ENCODE peak calls at places on chromosomes 1 and 21, in four cellular contexts. One of them, this sample, is unnamed.

GRCh38 chr1:156508955-156509234 is 8.3 kb upstream of the MEF2D start:
- DNase-seq in neural crest cell: no peak
- DNase-seq in EL: no peak
- DNase-seq in AG04450: no peak
- DNase-seq in this sample: no peak

GRCh38 chr21:44878053-44878982 is 4.8 kb upstream of the PTTG1IP start:
- DNase-seq in AG04450: no peak
- DNase-seq in EL: no peak
- DNase-seq in neural crest cell: no peak
- DNase-seq in this sample: no peak

GRCh38 chr1:17636612-17637011 is 97.1 kb downstream of the ARHGEF10L start:
- DNase-seq in EL: peak; percentile 55
- DNase-seq in AG04450: no peak
- DNase-seq in neural crest cell: no peak
- DNase-seq in this sample: no peak

GRCh38 chr1:68174173-68175113 is 57.9 kb downstream of the WLS start:
- DNase-seq in neural crest cell: peak; percentile 2
- DNase-seq in EL: peak; percentile 97
- DNase-seq in AG04450: peak; percentile 94
- DNase-seq in this sample: peak; percentile 97

GRCh38 chr1:239951518-239952130 is 140.1 kb upstream of the FMN2 start:
- DNase-seq in neural crest cell: peak; percentile 72
- DNase-seq in AG04450: peak; percentile 34
- DNase-seq in EL: peak; percentile 69
- DNase-seq in this sample: peak; percentile 11

GRCh38 chr1:22529901-22530621 is 33.2 kb upstream of the EPHA8 start:
- DNase-seq in EL: peak; percentile 16
- DNase-seq in neural crest cell: no peak
- DNase-seq in AG04450: no peak
- DNase-seq in this sample: no peak

GRCh38 chr1:23484253-23485001 is 448 bp upstream of the ASAP3 start:
- DNase-seq in EL: peak; percentile 93
- DNase-seq in neural crest cell: peak; percentile 91
- DNase-seq in AG04450: peak; percentile 74
- DNase-seq in this sample: peak; percentile 55

GRCh38 chr1:60825593-60825992 is 256.8 kb upstream of the NFIA start:
- DNase-seq in AG04450: no peak
- DNase-seq in neural crest cell: no peak
- DNase-seq in EL: no peak
- DNase-seq in this sample: no peak

GRCh38 chr21:45472445-45473365 is 67.7 kb downstream of the COL18A1 start:
- DNase-seq in neural crest cell: no peak
- DNase-seq in AG04450: no peak
- DNase-seq in EL: no peak
- DNase-seq in this sample: no peak

GRCh38 chr1:169109561-169110134 is 3.2 kb downstream of the ATP1B1 start:
- DNase-seq in neural crest cell: no peak
- DNase-seq in AG04450: peak; percentile 51
- DNase-seq in EL: peak; percentile 85
- DNase-seq in this sample: no peak

GRCh38 chr1:243693764-243694163 is 156.3 kb downstream of the AKT3 start:
- DNase-seq in neural crest cell: no peak
- DNase-seq in EL: no peak
- DNase-seq in AG04450: no peak
- DNase-seq in this sample: no peak

GRCh38 chr1:204450461-204451257 is 39.0 kb upstream of the PPP1R15B start:
- DNase-seq in neural crest cell: no peak
- DNase-seq in AG04450: no peak
- DNase-seq in EL: no peak
- DNase-seq in this sample: no peak

GRCh38 chr21:38662224-38662568 is 143.5 kb upstream of the ETS2 start:
- DNase-seq in AG04450: no peak
- DNase-seq in neural crest cell: no peak
- DNase-seq in EL: no peak
- DNase-seq in this sample: no peak

GRCh38 chr1:170659404-170660035 is 4.4 kb upstream of the PRRX1 start:
- DNase-seq in EL: no peak
- DNase-seq in AG04450: no peak
- DNase-seq in neural crest cell: no peak
- DNase-seq in this sample: no peak

GRCh38 chr1:172417552-172417951 is 2.9 kb upstream of the C1orf105 start:
- DNase-seq in neural crest cell: no peak
- DNase-seq in EL: peak; percentile 25
- DNase-seq in AG04450: no peak
- DNase-seq in this sample: no peak

GRCh38 chr1:110356379-110356778 is 17.2 kb downstream of the RBM15 start:
- DNase-seq in AG04450: no peak
- DNase-seq in EL: no peak
- DNase-seq in neural crest cell: no peak
- DNase-seq in this sample: no peak

GRCh38 chr1:95888877-95889799 is 655.1 kb downstream of the RWDD3 start:
- DNase-seq in neural crest cell: no peak
- DNase-seq in EL: no peak
- DNase-seq in AG04450: no peak
- DNase-seq in this sample: no peak

GRCh38 chr1:18955442-18956188 is 861 bp downstream of the IFFO2 start:
- DNase-seq in AG04450: no peak
- DNase-seq in neural crest cell: peak; percentile 29
- DNase-seq in EL: peak; percentile 40
- DNase-seq in this sample: no peak